ENCODE peak calls at places on chromosomes 12 and 14, in five cellular contexts. W, A, E, T and D are unnamed samples.

GRCh38 chr12:57614178-57614947 is 3.1 kb downstream of the ARHGEF25 start:
- DNase-seq in E (no peak), T (peak; percentile 45), W (peak; percentile 41), A (peak; percentile 15), D (peak; percentile 91)

GRCh38 chr14:49977126-49977841 is 84.4 kb downstream of the ARF6 start:
- DNase-seq in T (no peak), A (no peak), E (no peak), W (no peak), D (no peak)

GRCh38 chr14:26709019-26709418 is 111.2 kb upstream of the NOVA1 start:
- DNase-seq in T (peak; percentile 8), E (no peak), W (no peak), A (no peak), D (no peak)

GRCh38 chr14:26389646-26390508 is 208.0 kb downstream of the NOVA1 start:
- DNase-seq in W (no peak), E (no peak), T (peak; percentile 80), A (peak; percentile 4), D (no peak)

GRCh38 chr14:104385189-104386135 is 194.1 kb upstream of the C14orf180 start:
- DNase-seq in A (no peak), E (no peak), T (no peak), W (no peak), D (peak; percentile 34)

GRCh38 chr14:74585406-74586335 is 26.4 kb downstream of the LTBP2 start:
- DNase-seq in T (no peak), E (no peak), A (no peak), W (no peak), D (no peak)

GRCh38 chr14:21860172-21860571 is 186.6 kb upstream of the OR4E1 start:
- DNase-seq in A (no peak), E (no peak), W (peak; percentile 56), T (peak; percentile 8), D (peak; percentile 80)

GRCh38 chr12:153080-153746 is 60.7 kb downstream of the SLC6A12 start:
- DNase-seq in E (peak; percentile 70), T (peak; percentile 73), A (peak; percentile 54), W (peak; percentile 89), D (peak; percentile 98)

GRCh38 chr14:20607617-20608016 is 16.4 kb upstream of the RNASE12 start:
- DNase-seq in T (no peak), E (no peak), W (no peak), A (no peak), D (peak; percentile 36)

GRCh38 chr12:104321949-104322348 is 18.4 kb downstream of the EID3 start:
- DNase-seq in E (no peak), W (no peak), A (no peak), T (no peak), D (no peak)

GRCh38 chr12:118103231-118103600 is 595 bp downstream of the VSIG10 start:
- DNase-seq in A (peak; percentile 7), T (peak; percentile 49), W (no peak), E (no peak), D (no peak)

GRCh38 chr12:9925746-9926393 is 6.3 kb downstream of the CLEC2A start:
- DNase-seq in T (peak; percentile 62), W (peak; percentile 75), E (peak; percentile 33), A (peak; percentile 41), D (peak; percentile 79)

GRCh38 chr12:18296201-18296908 is 35.0 kb downstream of the PIK3C2G start:
- DNase-seq in A (no peak), T (peak; percentile 5), W (no peak), E (no peak), D (no peak)

GRCh38 chr12:67263416-67263960 is 5.7 kb upstream of the CAND1 start:
- DNase-seq in A (no peak), E (no peak), W (no peak), T (no peak), D (no peak)

GRCh38 chr12:30166416-30166815 is 382.7 kb upstream of the TMTC1 start:
- DNase-seq in T (peak; percentile 10), E (no peak), W (no peak), A (no peak), D (no peak)

GRCh38 chr12:30164937-30165336 is 381.2 kb upstream of the TMTC1 start:
- DNase-seq in A (no peak), E (no peak), T (no peak), W (no peak), D (no peak)

GRCh38 chr12:30169839-30170591 is 386.3 kb upstream of the TMTC1 start:
- DNase-seq in T (no peak), W (peak; percentile 66), E (peak; percentile 10), A (no peak), D (peak; percentile 91)
- H3K4me3 ChIP-seq in T (no peak overlapping the region), W (peak overlapping the region; percentile 50), E (peak overlapping the region; percentile 73), A (no peak overlapping the region), D (peak overlapping the region; percentile 60)

GRCh38 chr14:92105845-92106094 is 612 bp downstream of the ATXN3 start:
- DNase-seq in T (peak; percentile 77), W (no peak), E (no peak), A (no peak), D (peak; percentile 78)
- H3K9ac ChIP-seq in T (peak overlapping the region; percentile 91), W (peak overlapping the region; percentile 82), E (peak overlapping the region; percentile 78), A (peak overlapping the region; percentile 75), D (peak overlapping the region; percentile 53)

GRCh38 chr14:69673578-69674305 is 62.3 kb downstream of the SUSD6 start:
- DNase-seq in T (no peak), A (no peak), W (no peak), E (no peak), D (no peak)
- H3K4me3 ChIP-seq in T (no peak overlapping the region), A (no peak overlapping the region), W (no peak overlapping the region), E (no peak overlapping the region), D (no peak overlapping the region)

GRCh38 chr14:24710403-24711063 is 76.5 kb upstream of the GZMB start:
- DNase-seq in E (no peak), A (peak; percentile 59), W (peak; percentile 68), T (peak; percentile 67), D (peak; percentile 86)
- H3K9ac ChIP-seq in E (no peak overlapping the region), A (no peak overlapping the region), W (no peak overlapping the region), T (no peak overlapping the region), D (no peak overlapping the region)

GRCh38 chr12:108595711-108596647 is 1.9 kb downstream of the TMEM119 start:
- DNase-seq in W (no peak), A (no peak), E (no peak), T (peak; percentile 45), D (no peak)

GRCh38 chr12:108598553-108599250 is 818 bp upstream of the TMEM119 start:
- DNase-seq in E (no peak), T (no peak), A (no peak), W (no peak), D (no peak)

GRCh38 chr12:108597559-108598471 is at the start of gene TMEM119:
- DNase-seq in T (peak; percentile 66), E (no peak), W (peak; percentile 52), A (peak; percentile 37), D (no peak)

GRCh38 chr12:108594960-108595710 is 2.7 kb downstream of the TMEM119 start:
- DNase-seq in A (no peak), E (no peak), T (no peak), W (no peak), D (no peak)

GRCh38 chr12:108596854-108597558 is 878 bp downstream of the TMEM119 start:
- DNase-seq in E (no peak), A (no peak), T (peak; percentile 42), W (no peak), D (no peak)
- H3K4me3 ChIP-seq in E (no peak overlapping the region), A (peak overlapping the region; percentile 38), T (peak overlapping the region; percentile 71), W (no peak overlapping the region), D (no peak overlapping the region)

GRCh38 chr12:120956579-120957360 is 21.6 kb upstream of the HNF1A start:
- DNase-seq in E (no peak), T (no peak), A (no peak), W (no peak), D (no peak)
- H3K9ac ChIP-seq in E (no peak overlapping the region), T (no peak overlapping the region), A (no peak overlapping the region), W (no peak overlapping the region), D (no peak overlapping the region)

GRCh38 chr14:52103416-52103815 is 34.6 kb upstream of the NID2 start:
- DNase-seq in W (no peak), T (no peak), A (no peak), E (no peak), D (no peak)
- H3K4me3 ChIP-seq in W (no peak overlapping the region), T (no peak overlapping the region), A (no peak overlapping the region), E (no peak overlapping the region), D (no peak overlapping the region)

GRCh38 chr14:95479494-95479893 is 37.0 kb downstream of the SYNE3 start:
- DNase-seq in W (no peak), A (no peak), T (no peak), E (no peak), D (no peak)
- H3K9ac ChIP-seq in W (no peak overlapping the region), A (no peak overlapping the region), T (peak overlapping the region; percentile 21), E (no peak overlapping the region), D (no peak overlapping the region)

DNA sequence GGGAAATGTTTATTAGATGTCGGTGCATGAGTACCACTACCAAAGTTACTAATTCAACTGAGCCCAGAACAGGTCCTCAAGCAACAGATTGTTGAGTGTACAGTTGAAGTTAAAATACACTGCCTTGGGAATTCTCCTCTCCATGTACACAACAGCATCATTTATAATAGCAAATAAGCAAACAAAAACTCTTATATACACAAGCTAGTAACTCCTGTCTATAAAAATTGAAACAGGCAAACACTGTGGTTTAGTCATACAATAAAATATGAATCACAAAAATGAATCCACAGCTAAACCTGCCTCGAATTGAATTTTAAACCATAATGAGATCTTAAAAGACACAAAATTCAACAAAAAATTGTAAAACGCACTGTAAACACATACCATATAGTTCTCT is 681.1 kb downstream of the C12orf50 start:
- DNase-seq in E (no peak), W (no peak), A (no peak), T (no peak), D (no peak)
- H3K4me3 ChIP-seq in E (no peak overlapping the region), W (no peak overlapping the region), A (no peak overlapping the region), T (no peak overlapping the region), D (no peak overlapping the region)

GRCh38 chr12:52690351-52691075 is 10.3 kb upstream of the KRT1 start:
- DNase-seq in T (no peak), A (no peak), W (peak; percentile 10), E (no peak), D (peak; percentile 69)

GRCh38 chr12:52692253-52692652 is 11.1 kb downstream of the KRT77 start:
- DNase-seq in E (no peak), T (no peak), A (no peak), W (peak; percentile 64), D (peak; percentile 93)

GRCh38 chr12:52689936-52690335 is 9.7 kb upstream of the KRT1 start:
- DNase-seq in E (no peak), T (no peak), W (no peak), A (no peak), D (no peak)

GRCh38 chr12:52691765-52692150 is 11.6 kb upstream of the KRT1 start:
- DNase-seq in T (no peak), W (no peak), E (no peak), A (no peak), D (no peak)

GRCh38 chr12:52691076-52691764 is 11.0 kb upstream of the KRT1 start:
- DNase-seq in E (no peak), T (peak; percentile 14), W (peak; percentile 70), A (no peak), D (peak; percentile 83)
- H3K9ac ChIP-seq in E (no peak overlapping the region), T (no peak overlapping the region), W (no peak overlapping the region), A (no peak overlapping the region), D (no peak overlapping the region)